ENCODE peak calls at places on chromosomes 2 and 18, in nine cellular contexts. O is thoracic aorta, J is mucosa of descending colon, N is GM12878, B is adrenal gland, H is keratinocyte, C is thyroid gland, R is DND-41, V is OCI-LY7. Q is an unnamed sample. For H3K9me3, the result is how much of the 10 kb centered on the place peaks cover.

GRCh38 chr2:167932123-167932693 is 315.2 kb downstream of the STK39 start:
- DNase-seq in O (no peak), J (no peak), N (no peak), B (no peak), H (no peak), C (no peak), R (no peak), V (no peak), Q (no peak)

GRCh38 chr2:217277646-217278048 is 417.8 kb upstream of the TNP1 start:
- DNase-seq in O (peak), J (no peak), N (no peak), B (no peak), H (peak), C (no peak), R (no peak), V (no peak), Q (peak)

GRCh38 chr2:237231593-237231992 is 145.9 kb downstream of the COPS8 start:
- DNase-seq in O (no peak), J (no peak), N (no peak), B (no peak), H (no peak), C (no peak), R (no peak), V (no peak), Q (no peak)

GRCh38 chr2:56314809-56315208 is 131.0 kb downstream of the CCDC85A start:
- DNase-seq in O (no peak), J (no peak), N (no peak), B (no peak), H (no peak), C (no peak), R (no peak), V (no peak), Q (no peak)

GRCh38 chr2:128819092-128819491 is 500.4 kb upstream of the HS6ST1 start:
- DNase-seq in O (no peak), J (no peak), N (no peak), B (no peak), H (no peak), C (no peak), R (no peak), V (no peak), Q (no peak)

GRCh38 chr2:159226059-159226461 is 60.4 kb downstream of the WDSUB1 start:
- DNase-seq in O (no peak), J (no peak), N (no peak), B (no peak), H (no peak), C (peak), R (peak), V (no peak), Q (peak)

GRCh38 chr2:15673919-15674636 is 82.4 kb downstream of the DDX1 start:
- DNase-seq in O (no peak), J (no peak), N (no peak), B (no peak), H (no peak), C (peak), R (no peak), V (no peak), Q (peak)

GRCh38 chr2:167258712-167259111 is 370.4 kb downstream of the XIRP2 start:
- DNase-seq in O (no peak), J (no peak), N (no peak), B (no peak), H (no peak), C (no peak), R (no peak), V (no peak), Q (no peak)

GRCh38 chr2:14861201-14861600 is 228.7 kb downstream of the LRATD1 start:
- DNase-seq in O (no peak), J (no peak), N (no peak), B (no peak), H (no peak), C (no peak), R (no peak), V (peak), Q (no peak)

GRCh38 chr2:70088508-70089219 is 1.4 kb downstream of the PCBP1 start:
- DNase-seq in O (no peak), J (no peak), N (no peak), B (no peak), H (no peak), C (no peak), R (no peak), V (no peak), Q (peak)

GRCh38 chr2:20229322-20230201 is 4.6 kb upstream of the SDC1 start:
- DNase-seq in O (no peak), J (no peak), N (no peak), B (no peak), H (no peak), C (no peak), R (no peak), V (no peak), Q (peak)

GRCh38 chr2:16335947-16336346 is 329.7 kb downstream of the CYRIA start:
- DNase-seq in O (no peak), J (no peak), N (no peak), B (no peak), H (no peak), C (no peak), R (no peak), V (no peak), Q (no peak)

GRCh38 chr2:3423492-3424170 is 44.1 kb downstream of the TRAPPC12 start:
- DNase-seq in O (peak), J (peak), N (peak), B (peak), H (peak), C (peak), R (peak), V (peak), Q (peak)

DNA sequence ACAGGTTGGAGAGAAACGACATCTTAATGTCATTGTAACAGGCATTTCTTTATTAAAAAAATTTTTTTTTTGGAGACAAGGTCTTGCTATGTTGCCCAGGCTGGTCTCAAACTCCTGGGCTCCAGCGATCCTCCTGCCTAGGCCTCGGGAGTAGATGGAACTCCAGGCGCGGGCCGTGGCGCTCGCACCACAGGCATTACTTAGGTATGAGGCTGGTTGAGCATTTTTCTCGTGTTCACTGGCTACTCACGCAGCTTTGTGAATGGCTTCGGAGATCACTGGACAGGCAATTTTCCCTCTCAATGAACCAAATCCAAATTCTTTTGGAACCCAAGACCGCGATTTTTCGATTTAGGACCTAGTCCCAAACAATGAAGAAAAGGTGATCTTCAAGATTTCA is 800 bp upstream of the TCF7L1 start:
- DNase-seq in O (no peak), J (no peak), N (no peak), B (no peak), H (no peak), C (peak), R (no peak), V (no peak), Q (peak)
- H3K4me3 ChIP-seq in O (peak), J (no peak), N (no peak), B (peak), H (peak), C (peak), R (no peak), V (no peak), Q (peak)

DNA sequence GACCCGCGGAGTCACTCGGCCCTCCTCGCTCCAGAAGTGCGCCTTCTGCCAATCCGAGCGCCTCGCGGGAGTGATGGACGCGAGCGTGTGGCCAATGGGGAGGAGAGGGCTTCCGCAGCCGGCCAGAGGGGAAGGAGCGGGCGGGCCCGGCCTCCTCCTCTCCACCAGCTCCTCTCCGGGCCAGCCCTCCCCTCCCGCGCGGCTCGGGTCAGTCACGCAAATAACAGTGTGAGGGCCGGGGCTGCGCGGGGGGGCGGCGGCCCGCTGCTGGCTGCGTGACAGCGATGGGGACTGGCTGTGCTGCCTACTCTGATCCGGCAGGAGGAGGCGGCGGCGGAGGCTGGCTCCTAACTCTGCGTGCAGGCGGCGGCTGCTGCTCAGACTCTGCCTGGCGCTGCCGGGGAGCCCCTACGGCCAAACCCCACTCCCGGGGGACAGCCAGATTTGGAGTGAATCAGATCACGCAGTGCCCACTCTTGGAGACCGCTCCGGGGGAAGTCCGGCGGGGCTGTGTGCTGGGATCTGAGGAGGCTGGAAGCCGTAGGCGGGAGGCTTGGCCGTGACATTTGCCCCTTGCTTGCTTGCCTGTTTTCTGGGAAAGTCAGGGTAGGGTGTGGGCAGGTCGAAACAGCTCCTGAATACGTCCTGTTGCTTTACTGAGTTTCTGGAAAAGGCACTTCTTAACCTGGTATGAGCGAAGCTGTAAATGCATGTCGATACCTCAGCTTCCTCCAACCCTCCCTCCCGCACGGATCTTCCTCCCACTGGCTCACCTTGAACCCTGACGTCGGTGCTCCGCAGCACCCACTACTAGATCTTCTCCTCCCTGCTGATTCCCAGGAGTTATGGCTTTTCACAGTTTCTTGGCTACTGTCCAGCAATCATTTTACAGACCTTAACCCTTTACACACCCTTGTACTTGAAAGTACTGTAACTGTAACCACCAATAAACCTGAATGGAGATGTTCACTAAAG is 97.9 kb upstream of the SERTAD2 start:
- DNase-seq in O (peak), J (peak), N (no peak), B (peak), H (no peak), C (peak), R (peak), V (peak), Q (peak)
- TF ChIP-seq CTCF in O (peak), J (no peak), N (no peak), B (peak), H (peak), C (peak), R (peak), V (no peak), Q (peak)

DNA sequence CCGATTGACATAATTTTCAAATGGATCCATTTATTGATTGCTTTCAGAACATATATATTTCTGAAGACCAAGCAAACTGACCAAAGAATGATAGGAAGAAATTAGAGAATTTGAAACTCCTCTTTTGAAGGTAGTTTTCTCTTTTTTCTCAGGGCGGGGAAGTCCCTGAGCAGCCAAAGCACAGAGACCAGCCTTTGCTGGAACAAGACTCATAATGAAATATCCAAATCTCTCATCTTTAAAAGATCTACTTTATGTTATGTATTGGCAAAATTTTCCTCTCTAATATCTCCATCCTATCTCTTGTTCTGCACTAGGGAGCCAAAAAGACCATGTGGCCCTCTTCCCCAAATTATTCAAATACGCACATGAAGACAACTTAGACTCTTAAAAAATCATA is 379.0 kb upstream of the TCF4 start:
- DNase-seq in O (no peak), J (no peak), N (no peak), B (no peak), H (no peak), C (no peak), R (no peak), V (no peak), Q (no peak)
- H3K9me3 ChIP-seq in O (under half), J (under half), N (under half), B (under half), H (under half), C (under half), R (under half), V (under half), Q (under half)

DNA sequence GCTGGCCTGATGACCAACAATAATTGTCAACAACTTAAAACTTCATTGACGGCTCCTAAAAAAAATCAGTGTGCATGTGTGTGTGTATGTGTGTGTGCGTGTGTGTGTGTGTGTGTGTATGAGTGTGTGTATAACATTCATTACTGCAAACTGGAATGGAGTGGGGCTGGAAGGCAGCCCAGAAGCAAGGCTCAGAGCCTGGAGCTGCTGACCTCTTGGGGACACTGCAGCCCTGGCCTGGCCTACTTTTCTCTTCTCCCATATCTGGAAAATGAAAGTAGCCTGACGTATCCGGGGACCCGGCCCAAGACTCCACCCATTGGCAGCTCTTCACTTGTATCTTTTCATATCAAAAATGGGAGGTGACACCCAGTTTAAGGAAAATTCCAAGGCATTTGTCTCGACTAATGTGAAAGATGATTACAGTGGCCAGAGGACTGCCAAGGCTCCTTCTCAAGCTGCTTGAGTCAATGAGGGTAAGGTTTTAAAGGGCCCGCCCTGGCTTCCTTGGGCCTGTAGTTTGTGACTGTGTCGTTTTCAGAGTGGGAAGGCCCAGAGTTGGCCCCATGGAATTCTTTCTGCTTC is 72.4 kb upstream of the IL1R1 start:
- DNase-seq in O (peak), J (peak), N (no peak), B (peak), H (no peak), C (peak), R (no peak), V (no peak), Q (no peak)
- H3K4me3 ChIP-seq in O (peak), J (no peak), N (no peak), B (peak), H (no peak), C (no peak), R (no peak), V (no peak), Q (no peak)

GRCh38 chr2:86082768-86083167 is 22.9 kb downstream of the POLR1A start:
- DNase-seq in O (no peak), J (no peak), N (no peak), B (no peak), H (no peak), C (no peak), R (no peak), V (no peak), Q (no peak)

GRCh38 chr2:86087936-86088850 is 17.5 kb downstream of the POLR1A start:
- DNase-seq in O (no peak), J (no peak), N (no peak), B (no peak), H (no peak), C (no peak), R (no peak), V (no peak), Q (no peak)
- TF ChIP-seq CTCF in O (peak), J (no peak), N (peak), B (no peak), H (peak), C (no peak), R (peak), V (peak), Q (peak)

GRCh38 chr2:157758586-157758985 is 117.5 kb downstream of the ACVR1 start:
- DNase-seq in O (no peak), J (no peak), N (no peak), B (no peak), H (no peak), C (no peak), R (no peak), V (no peak), Q (no peak)
- H3K9me3 ChIP-seq in O (under half), J (under half), N (under half), B (under half), H (under half), C (under half), R (under half), V (under half), Q (under half)

GRCh38 chr2:85340034-85340892 is 12.5 kb upstream of the TGOLN2 start:
- DNase-seq in O (no peak), J (no peak), N (no peak), B (no peak), H (no peak), C (no peak), R (no peak), V (no peak), Q (no peak)
- H3K4me3 ChIP-seq in O (peak), J (no peak), N (no peak), B (no peak), H (no peak), C (no peak), R (no peak), V (no peak), Q (no peak)

GRCh38 chr2:207458582-207458981 is 71.2 kb upstream of the CREB1 start:
- DNase-seq in O (no peak), J (no peak), N (no peak), B (no peak), H (no peak), C (no peak), R (no peak), V (no peak), Q (no peak)
- TF ChIP-seq CTCF in O (no peak), J (no peak), N (peak), B (no peak), H (no peak), C (no peak), R (no peak), V (no peak), Q (peak)

GRCh38 chr2:28074127-28074526 is 183.6 kb downstream of the BABAM2 start:
- DNase-seq in O (no peak), J (no peak), N (no peak), B (no peak), H (no peak), C (no peak), R (no peak), V (no peak), Q (no peak)
- H3K9me3 ChIP-seq in O (under half), J (under half), N (under half), B (under half), H (under half), C (under half), R (under half), V (under half), Q (under half)

Q was measured in cardiac muscle cell.